ENCODE peak calls at places on chromosome 21, in five cellular contexts. C is SK-N-SH, S is HepG2, L is K562, W is GM12878. T is an unnamed sample.

GRCh38 chr21:25639922-25640670 is 1.0 kb downstream of the JAM2 start:
- DNase-seq in C (peak), S (no peak), L (no peak), W (no peak), T (peak)

GRCh38 chr21:33936221-33937038 is 20.8 kb upstream of the ATP5PO start:
- DNase-seq in C (no peak), S (no peak), L (no peak), W (no peak), T (no peak)

GRCh38 chr21:43639470-43640178 is 19.7 kb downstream of the HSF2BP start:
- DNase-seq in C (no peak), S (peak), L (no peak), W (no peak), T (no peak)

GRCh38 chr21:43370091-43370658 is 56.8 kb downstream of the SIK1 start:
- DNase-seq in C (no peak), S (no peak), L (no peak), W (no peak), T (no peak)

GRCh38 chr21:37452222-37452621 is 85.6 kb downstream of the DYRK1A start:
- DNase-seq in C (peak), S (no peak), L (no peak), W (no peak), T (no peak)

GRCh38 chr21:21547368-21547953 is 549.3 kb downstream of the NCAM2 start:
- DNase-seq in C (no peak), S (no peak), L (no peak), W (no peak), T (no peak)

GRCh38 chr21:46205121-46205520 is 20.9 kb upstream of the SPATC1L start:
- DNase-seq in C (peak), S (no peak), L (no peak), W (no peak), T (no peak)

GRCh38 chr21:35488941-35489340 is 439.8 kb upstream of the RUNX1 start:
- DNase-seq in C (no peak), S (no peak), L (no peak), W (no peak), T (no peak)

GRCh38 chr21:35511298-35512162 is 462.4 kb upstream of the RUNX1 start:
- DNase-seq in C (no peak), S (no peak), L (no peak), W (no peak), T (no peak)

GRCh38 chr21:35039595-35040291 is 9.4 kb downstream of the RUNX1 start:
- DNase-seq in C (no peak), S (peak), L (no peak), W (no peak), T (no peak)

GRCh38 chr21:46323227-46323709 is 402 bp downstream of the C21orf58 start:
- DNase-seq in C (no peak), S (no peak), L (no peak), W (no peak), T (peak)

GRCh38 chr21:25296239-25296638 is 311.0 kb downstream of the MRPL39 start:
- DNase-seq in C (no peak), S (no peak), L (no peak), W (no peak), T (no peak)

GRCh38 chr21:15947707-15948106 is 217.9 kb downstream of the USP25 start:
- DNase-seq in C (no peak), S (no peak), L (no peak), W (no peak), T (no peak)

GRCh38 chr21:32580949-32581348 is 4.4 kb downstream of the TCP10L start:
- DNase-seq in C (no peak), S (no peak), L (no peak), W (no peak), T (no peak)

GRCh38 chr21:25396135-25396711 is 211.1 kb downstream of the MRPL39 start:
- DNase-seq in C (no peak), S (no peak), L (no peak), W (peak), T (no peak)

GRCh38 chr21:20311388-20311787 is 686.8 kb upstream of the NCAM2 start:
- DNase-seq in C (no peak), S (no peak), L (no peak), W (no peak), T (no peak)
- TF ChIP-seq FOXM1 in C (no peak), S (no peak), L (no peak), W (no peak), T (no peak)

GRCh38 chr21:39105341-39105765 is 77.9 kb downstream of the PSMG1 start:
- DNase-seq in C (no peak), S (peak), L (no peak), W (no peak), T (no peak)
- TF ChIP-seq FOXM1 in C (no peak), S (no peak), L (no peak), W (no peak), T (no peak)

GRCh38 chr21:41369915-41370839 is 8.3 kb downstream of the MX2 start:
- DNase-seq in C (no peak), S (peak), L (no peak), W (peak), T (no peak)

GRCh38 chr21:41368361-41369104 is 6.7 kb downstream of the MX2 start:
- DNase-seq in C (no peak), S (no peak), L (no peak), W (no peak), T (no peak)

GRCh38 chr21:41367598-41368360 is 6.0 kb downstream of the MX2 start:
- DNase-seq in C (no peak), S (no peak), L (no peak), W (peak), T (no peak)

GRCh38 chr21:41370840-41371697 is 9.2 kb downstream of the MX2 start:
- DNase-seq in C (no peak), S (no peak), L (no peak), W (no peak), T (no peak)

GRCh38 chr21:41369105-41369914 is 7.5 kb downstream of the MX2 start:
- DNase-seq in C (peak), S (peak), L (no peak), W (peak), T (no peak)
- TF ChIP-seq FOXM1 in C (no peak), S (no peak), L (no peak), W (no peak), T (no peak)

DNA sequence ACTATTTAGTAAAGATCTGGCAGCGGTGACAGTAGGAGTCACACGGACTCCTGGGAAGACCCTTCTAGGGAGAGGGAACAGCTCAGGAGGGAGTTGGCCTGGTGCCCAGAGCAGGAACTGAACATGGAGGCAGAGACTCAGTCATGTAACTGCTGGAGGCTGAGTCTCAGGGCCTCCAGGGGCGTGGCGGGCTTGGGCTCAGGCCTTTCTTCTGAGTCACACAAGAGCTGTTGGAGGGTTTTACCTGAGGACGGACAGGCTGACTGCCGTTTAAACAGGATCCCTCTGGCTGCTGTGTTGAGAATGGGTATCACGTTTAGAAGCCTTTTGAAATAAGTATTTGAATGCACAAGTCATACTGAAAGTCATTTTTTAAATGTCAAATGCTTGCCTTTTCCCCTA is 7.2 kb upstream of the ETS2 start:
- DNase-seq in C (peak), S (no peak), L (peak), W (no peak), T (peak)
- TF ChIP-seq FOXM1 in C (no peak), S (no peak), L (peak), W (no peak), T (no peak)

GRCh38 chr21:40516336-40516735 is 330.6 kb downstream of the DSCAM start:
- DNase-seq in C (no peak), S (no peak), L (no peak), W (no peak), T (no peak)
- TF ChIP-seq FOXM1 in C (no peak), S (no peak), L (no peak), W (no peak), T (no peak)

GRCh38 chr21:45172408-45172807 is 98.0 kb downstream of the ADARB1 start:
- DNase-seq in C (no peak), S (no peak), L (no peak), W (no peak), T (no peak)
- TF ChIP-seq FOXM1 in C (no peak), S (no peak), L (no peak), W (no peak), T (no peak)

T was measured in HEK293T.